ENCODE peak calls at places on chromosomes 2 and 18, in six cellular contexts. M is GM23248, E is PC-3, T is HCT116, J is SK-N-SH, K is MM.1S. W is an unnamed sample.
A peak's percentile ranks its signal among the peaks of the same experiment; 100 is the strongest.

GRCh38 chr18:78780719-78781600 is 198.7 kb upstream of the SALL3 start:
- DNase-seq in M (no peak), E (no peak), T (no peak), J (no peak), K (no peak), W (no peak)

GRCh38 chr2:65265090-65266045 is 37.7 kb downstream of the ACTR2 start:
- DNase-seq in M (peak; percentile 82), E (peak; percentile 74), T (peak; percentile 78), J (peak; percentile 53), K (peak; percentile 55), W (peak; percentile 66)

GRCh38 chr2:175931751-175932295 is 70.2 kb downstream of the LNPK start:
- DNase-seq in M (peak; percentile 94), E (no peak), T (no peak), J (no peak), K (no peak), W (no peak)

GRCh38 chr2:238669046-238669445 is 178.8 kb upstream of the TWIST2 start:
- DNase-seq in M (no peak), E (no peak), T (no peak), J (no peak), K (no peak), W (no peak)

GRCh38 chr18:33201509-33201926 is 239.0 kb downstream of the CCDC178 start:
- DNase-seq in M (peak; percentile 30), E (peak; percentile 10), T (no peak), J (peak; percentile 16), K (peak; percentile 38), W (peak; percentile 72)

GRCh38 chr2:237857791-237858190 is 1.6 kb upstream of the RAMP1 start:
- DNase-seq in M (no peak), E (no peak), T (no peak), J (no peak), K (no peak), W (no peak)

GRCh38 chr2:68362069-68362468 is 3.0 kb upstream of the PLEK start:
- DNase-seq in M (peak; percentile 73), E (peak; percentile 80), T (peak; percentile 65), J (peak; percentile 68), K (peak; percentile 89), W (peak; percentile 81)

GRCh38 chr2:142755191-142755590 is 122.3 kb upstream of the KYNU start:
- DNase-seq in M (no peak), E (no peak), T (no peak), J (no peak), K (no peak), W (no peak)

GRCh38 chr2:191263050-191263449 is 17.8 kb downstream of the MYO1B start:
- DNase-seq in M (no peak), E (no peak), T (no peak), J (peak; percentile 17), K (no peak), W (no peak)

GRCh38 chr2:11742317-11742701 is 4.1 kb upstream of the LPIN1 start:
- DNase-seq in M (peak; percentile 36), E (peak; percentile 32), T (no peak), J (no peak), K (no peak), W (no peak)

GRCh38 chr18:63511285-63511684 is 30.9 kb upstream of the SERPINB12 start:
- DNase-seq in M (no peak), E (peak; percentile 87), T (peak; percentile 82), J (peak; percentile 23), K (peak; percentile 40), W (peak; percentile 76)

GRCh38 chr2:239881031-239881471 is 144.1 kb downstream of the NDUFA10 start:
- DNase-seq in M (no peak), E (no peak), T (no peak), J (no peak), K (no peak), W (no peak)

GRCh38 chr18:36663312-36663711 is 165.5 kb downstream of the TPGS2 start:
- DNase-seq in M (no peak), E (no peak), T (no peak), J (no peak), K (no peak), W (no peak)

GRCh38 chr2:101001713-101002561 is at the start of gene RPL31:
- DNase-seq in M (peak; percentile 99), E (peak; percentile 95), T (peak; percentile 91), J (peak; percentile 98), K (peak; percentile 95), W (peak; percentile 97)

GRCh38 chr2:100995309-100996075 is 6.6 kb upstream of the RPL31 start:
- DNase-seq in M (no peak), E (no peak), T (no peak), J (no peak), K (no peak), W (no peak)

GRCh38 chr2:100998235-100998573 is 3.9 kb upstream of the RPL31 start:
- DNase-seq in M (peak; percentile 48), E (no peak), T (no peak), J (no peak), K (no peak), W (no peak)

GRCh38 chr2:100999995-101000394 is 2.1 kb upstream of the RPL31 start:
- DNase-seq in M (no peak), E (no peak), T (no peak), J (no peak), K (no peak), W (no peak)

GRCh38 chr2:100997509-100998234 is 4.4 kb upstream of the RPL31 start:
- DNase-seq in M (no peak), E (no peak), T (no peak), J (no peak), K (no peak), W (no peak)
- H3K9ac ChIP-seq in M (no peak overlapping the region), E (no peak overlapping the region), T (no peak overlapping the region), J (no peak overlapping the region), K (no peak overlapping the region), W (no peak overlapping the region)

GRCh38 chr2:15776629-15776919 is 163.8 kb upstream of the MYCN start:
- DNase-seq in M (no peak), E (no peak), T (no peak), J (no peak), K (no peak), W (no peak)
- TF ChIP-seq EZH2phosphoT487 in M (no peak), E (no peak), T (no peak), J (no peak), K (no peak), W (no peak)

DNA sequence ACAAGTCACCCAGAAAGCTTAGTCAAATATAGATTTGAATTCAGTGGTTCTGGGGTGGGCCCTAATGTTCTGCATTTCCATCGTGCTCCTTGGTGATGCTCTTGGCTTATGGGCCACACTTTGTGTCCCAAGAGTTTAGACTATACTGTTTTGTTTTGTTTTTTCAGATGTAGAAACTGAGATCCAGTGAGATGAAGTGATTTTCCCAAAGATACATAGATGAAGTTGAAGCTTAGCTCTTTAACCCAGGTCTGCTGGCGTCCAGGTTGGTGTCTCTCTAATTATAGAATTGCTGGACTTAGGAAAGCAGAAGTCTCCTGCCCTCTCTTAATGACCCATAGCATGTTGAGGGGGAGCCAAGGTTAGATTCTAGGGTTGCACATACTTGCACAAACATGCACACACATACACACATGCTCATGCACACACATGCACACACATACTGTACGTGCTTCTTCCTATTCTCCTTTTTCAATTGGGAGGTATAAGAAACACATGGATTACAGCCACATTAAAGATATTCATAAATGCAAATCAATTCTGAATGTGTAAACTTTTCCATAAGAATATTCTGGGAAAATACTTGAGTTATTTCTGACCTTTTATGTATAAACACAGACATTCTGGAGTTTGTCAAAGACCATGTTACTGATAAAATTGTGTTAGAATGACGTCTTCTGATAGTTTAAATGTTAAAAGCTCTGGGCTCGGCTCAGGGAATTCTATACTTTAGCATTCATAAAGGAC is 41.3 kb upstream of the IL1R1 start:
- DNase-seq in M (no peak), E (no peak), T (no peak), J (no peak), K (no peak), W (no peak)
- H3K9ac ChIP-seq in M (peak overlapping the region; percentile 26), E (peak overlapping the region; percentile 17), T (no peak overlapping the region), J (no peak overlapping the region), K (no peak overlapping the region), W (no peak overlapping the region)

GRCh38 chr2:20418519-20418918 is 28.4 kb upstream of the RHOB start:
- DNase-seq in M (no peak), E (no peak), T (no peak), J (no peak), K (no peak), W (no peak)
- TF ChIP-seq EZH2phosphoT487 in M (no peak), E (no peak), T (no peak), J (no peak), K (no peak), W (no peak)

GRCh38 chr2:218252509-218253247 is 8.1 kb upstream of the GPBAR1 start:
- DNase-seq in M (peak; percentile 71), E (no peak), T (no peak), J (no peak), K (no peak), W (no peak)

GRCh38 chr2:218256612-218257350 is 4.0 kb upstream of the GPBAR1 start:
- DNase-seq in M (no peak), E (no peak), T (no peak), J (no peak), K (no peak), W (no peak)

GRCh38 chr2:218257390-218257981 is 3.3 kb upstream of the GPBAR1 start:
- DNase-seq in M (peak; percentile 49), E (peak; percentile 45), T (peak; percentile 35), J (peak; percentile 51), K (peak; percentile 86), W (peak; percentile 70)

GRCh38 chr2:218259099-218259921 is 1.5 kb upstream of the GPBAR1 start:
- DNase-seq in M (peak; percentile 93), E (no peak), T (no peak), J (peak; percentile 81), K (no peak), W (no peak)

GRCh38 chr2:218255441-218255840 is 5.4 kb upstream of the GPBAR1 start:
- DNase-seq in M (peak; percentile 81), E (no peak), T (no peak), J (no peak), K (no peak), W (no peak)
- H3K9ac ChIP-seq in M (peak overlapping the region; percentile 25), E (no peak overlapping the region), T (no peak overlapping the region), J (no peak overlapping the region), K (no peak overlapping the region), W (no peak overlapping the region)

GRCh38 chr2:174009488-174010223 is 44.5 kb upstream of the SP3 start:
- DNase-seq in M (peak; percentile 77), E (no peak), T (no peak), J (no peak), K (no peak), W (no peak)
- TF ChIP-seq EZH2phosphoT487 in M (no peak), E (no peak), T (no peak), J (no peak), K (no peak), W (no peak)